ENCODE peak calls at places on chromosome 12, in six cellular contexts. One of them, this sample, is unnamed.
A peak's percentile ranks its signal among the peaks of the same experiment; 100 is the strongest.

GRCh38 chr12:45446013-45446412 is 230.1 kb downstream of the ANO6 start:
- DNase-seq in HepG2: no peak
- DNase-seq in fibroblast of lung: no peak
- DNase-seq in endothelial cell of umbilical vein: no peak
- DNase-seq in PC-9: no peak
- DNase-seq in PC-3: no peak
- DNase-seq in this sample: no peak

GRCh38 chr12:120234643-120235368 is 30.7 kb downstream of the PXN start:
- DNase-seq in HepG2: peak; percentile 85
- DNase-seq in fibroblast of lung: peak; percentile 98
- DNase-seq in endothelial cell of umbilical vein: peak; percentile 79
- DNase-seq in PC-9: peak; percentile 79
- DNase-seq in PC-3: peak; percentile 99
- DNase-seq in this sample: peak; percentile 80

GRCh38 chr12:74563927-74564326 is 26.3 kb downstream of the ATXN7L3B start:
- DNase-seq in HepG2: no peak
- DNase-seq in fibroblast of lung: no peak
- DNase-seq in endothelial cell of umbilical vein: no peak
- DNase-seq in PC-9: no peak
- DNase-seq in PC-3: no peak
- DNase-seq in this sample: no peak

GRCh38 chr12:104063712-104064030 is 660 bp upstream of the HCFC2 start:
- DNase-seq in HepG2: no peak
- DNase-seq in fibroblast of lung: no peak
- DNase-seq in endothelial cell of umbilical vein: no peak
- DNase-seq in PC-9: no peak
- DNase-seq in PC-3: no peak
- DNase-seq in this sample: no peak

GRCh38 chr12:104723895-104724294 is 234.2 kb downstream of the SLC41A2 start:
- DNase-seq in HepG2: no peak
- DNase-seq in fibroblast of lung: no peak
- DNase-seq in endothelial cell of umbilical vein: no peak
- DNase-seq in PC-9: no peak
- DNase-seq in PC-3: no peak
- DNase-seq in this sample: no peak

GRCh38 chr12:71888521-71888920 is 49.0 kb downstream of the TBC1D15 start:
- DNase-seq in HepG2: no peak
- DNase-seq in fibroblast of lung: no peak
- DNase-seq in endothelial cell of umbilical vein: no peak
- DNase-seq in PC-9: no peak
- DNase-seq in PC-3: no peak
- DNase-seq in this sample: no peak

GRCh38 chr12:105466901-105467598 is 136.6 kb downstream of the C12orf75 start:
- DNase-seq in HepG2: no peak
- DNase-seq in fibroblast of lung: no peak
- DNase-seq in endothelial cell of umbilical vein: peak; percentile 80
- DNase-seq in PC-9: no peak
- DNase-seq in PC-3: no peak
- DNase-seq in this sample: no peak

GRCh38 chr12:15732341-15733061 is 56.7 kb downstream of the EPS8 start:
- DNase-seq in HepG2: peak; percentile 58
- DNase-seq in fibroblast of lung: peak; percentile 82
- DNase-seq in endothelial cell of umbilical vein: no peak
- DNase-seq in PC-9: no peak
- DNase-seq in PC-3: no peak
- DNase-seq in this sample: no peak

GRCh38 chr12:47870175-47870781 is 34.5 kb downstream of the VDR start:
- DNase-seq in HepG2: peak; percentile 54
- DNase-seq in fibroblast of lung: no peak
- DNase-seq in endothelial cell of umbilical vein: no peak
- DNase-seq in PC-9: no peak
- DNase-seq in PC-3: peak; percentile 28
- DNase-seq in this sample: no peak

GRCh38 chr12:107584523-107584922 is 101.1 kb upstream of the PWP1 start:
- DNase-seq in HepG2: no peak
- DNase-seq in fibroblast of lung: no peak
- DNase-seq in endothelial cell of umbilical vein: no peak
- DNase-seq in PC-9: no peak
- DNase-seq in PC-3: no peak
- DNase-seq in this sample: no peak

GRCh38 chr12:77746108-77746507 is 84.6 kb upstream of the NAV3 start:
- DNase-seq in HepG2: no peak
- DNase-seq in fibroblast of lung: peak; percentile 59
- DNase-seq in endothelial cell of umbilical vein: peak; percentile 51
- DNase-seq in PC-9: no peak
- DNase-seq in PC-3: no peak
- DNase-seq in this sample: no peak

GRCh38 chr12:117900561-117900960 is 68.2 kb downstream of the KSR2 start:
- DNase-seq in HepG2: no peak
- DNase-seq in fibroblast of lung: peak; percentile 68
- DNase-seq in endothelial cell of umbilical vein: no peak
- DNase-seq in PC-9: no peak
- DNase-seq in PC-3: peak; percentile 96
- DNase-seq in this sample: peak; percentile 9

GRCh38 chr12:114680498-114681148 is 3.4 kb downstream of the TBX3 start:
- DNase-seq in HepG2: no peak
- DNase-seq in fibroblast of lung: no peak
- DNase-seq in endothelial cell of umbilical vein: no peak
- DNase-seq in PC-9: no peak
- DNase-seq in PC-3: peak; percentile 33
- DNase-seq in this sample: no peak
- TF ChIP-seq EZH2 in HepG2: no peak
- TF ChIP-seq EZH2 in fibroblast of lung: no peak
- TF ChIP-seq EZH2 in endothelial cell of umbilical vein: no peak
- TF ChIP-seq EZH2 in PC-9: no peak
- TF ChIP-seq EZH2 in PC-3: no peak
- TF ChIP-seq EZH2 in this sample: no peak

DNA sequence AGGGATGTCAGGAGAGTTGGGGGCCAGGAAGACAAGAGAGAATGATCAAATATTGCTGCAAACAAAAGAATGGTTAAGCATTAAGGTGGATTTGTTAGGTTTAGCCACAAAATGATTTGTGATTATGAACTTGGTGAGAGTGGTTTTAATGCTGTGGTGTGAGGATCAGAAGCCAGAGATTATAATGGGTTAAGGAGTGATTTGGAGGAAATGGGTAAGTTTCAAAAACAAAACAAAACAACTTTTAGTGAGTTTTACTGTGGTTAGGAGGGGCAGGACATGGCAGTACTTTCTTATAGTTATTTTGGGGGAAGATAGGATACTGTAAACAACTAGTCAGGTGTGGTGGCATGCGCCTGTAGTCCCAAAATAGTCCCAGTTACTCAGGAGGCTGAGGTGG is 24.0 kb downstream of the DIP2B start:
- DNase-seq in HepG2: no peak
- DNase-seq in fibroblast of lung: no peak
- DNase-seq in endothelial cell of umbilical vein: no peak
- DNase-seq in PC-9: no peak
- DNase-seq in PC-3: no peak
- DNase-seq in this sample: no peak
- H4K20me1 ChIP-seq in HepG2: no peaks in the 10 kb centered on the region
- H4K20me1 ChIP-seq in fibroblast of lung: no peaks in the 10 kb centered on the region
- H4K20me1 ChIP-seq in endothelial cell of umbilical vein: no peaks in the 10 kb centered on the region
- H4K20me1 ChIP-seq in PC-9: no peaks in the 10 kb centered on the region
- H4K20me1 ChIP-seq in PC-3: no peaks in the 10 kb centered on the region
- H4K20me1 ChIP-seq in this sample: no peaks in the 10 kb centered on the region

GRCh38 chr12:65324056-65324455 is 45.6 kb downstream of the MSRB3 start:
- DNase-seq in HepG2: no peak
- DNase-seq in fibroblast of lung: peak; percentile 37
- DNase-seq in endothelial cell of umbilical vein: no peak
- DNase-seq in PC-9: no peak
- DNase-seq in PC-3: no peak
- DNase-seq in this sample: no peak
- H2AFZ ChIP-seq in HepG2: no peak overlapping the region
- H2AFZ ChIP-seq in fibroblast of lung: no peak overlapping the region
- H2AFZ ChIP-seq in endothelial cell of umbilical vein: no peak overlapping the region
- H2AFZ ChIP-seq in PC-9: no peak overlapping the region
- H2AFZ ChIP-seq in PC-3: no peak overlapping the region
- H2AFZ ChIP-seq in this sample: no peak overlapping the region

GRCh38 chr12:2783936-2784600 is 10.7 kb upstream of the FKBP4 start:
- DNase-seq in HepG2: peak; percentile 23
- DNase-seq in fibroblast of lung: peak; percentile 33
- DNase-seq in endothelial cell of umbilical vein: peak; percentile 52
- DNase-seq in PC-9: peak; percentile 61
- DNase-seq in PC-3: peak; percentile 59
- DNase-seq in this sample: no peak
- TF ChIP-seq EZH2 in HepG2: no peak
- TF ChIP-seq EZH2 in fibroblast of lung: no peak
- TF ChIP-seq EZH2 in endothelial cell of umbilical vein: peak; percentile 20
- TF ChIP-seq EZH2 in PC-9: no peak
- TF ChIP-seq EZH2 in PC-3: no peak
- TF ChIP-seq EZH2 in this sample: no peak

GRCh38 chr12:50018968-50019367 is 6.3 kb downstream of the RACGAP1 start:
- DNase-seq in HepG2: no peak
- DNase-seq in fibroblast of lung: no peak
- DNase-seq in endothelial cell of umbilical vein: no peak
- DNase-seq in PC-9: no peak
- DNase-seq in PC-3: no peak
- DNase-seq in this sample: no peak

GRCh38 chr12:50019524-50019923 is 5.8 kb downstream of the RACGAP1 start:
- DNase-seq in HepG2: no peak
- DNase-seq in fibroblast of lung: no peak
- DNase-seq in endothelial cell of umbilical vein: no peak
- DNase-seq in PC-9: no peak
- DNase-seq in PC-3: no peak
- DNase-seq in this sample: no peak

GRCh38 chr12:50022903-50023302 is 2.4 kb downstream of the RACGAP1 start:
- DNase-seq in HepG2: no peak
- DNase-seq in fibroblast of lung: no peak
- DNase-seq in endothelial cell of umbilical vein: no peak
- DNase-seq in PC-9: no peak
- DNase-seq in PC-3: no peak
- DNase-seq in this sample: no peak

GRCh38 chr12:50024227-50024626 is 1.1 kb downstream of the RACGAP1 start:
- DNase-seq in HepG2: no peak
- DNase-seq in fibroblast of lung: no peak
- DNase-seq in endothelial cell of umbilical vein: no peak
- DNase-seq in PC-9: no peak
- DNase-seq in PC-3: no peak
- DNase-seq in this sample: no peak

GRCh38 chr12:50021071-50021470 is 4.2 kb downstream of the RACGAP1 start:
- DNase-seq in HepG2: no peak
- DNase-seq in fibroblast of lung: no peak
- DNase-seq in endothelial cell of umbilical vein: no peak
- DNase-seq in PC-9: no peak
- DNase-seq in PC-3: no peak
- DNase-seq in this sample: no peak
- H4K20me1 ChIP-seq in HepG2: no peaks in the 10 kb centered on the region
- H4K20me1 ChIP-seq in fibroblast of lung: no peaks in the 10 kb centered on the region
- H4K20me1 ChIP-seq in endothelial cell of umbilical vein: no peaks in the 10 kb centered on the region
- H4K20me1 ChIP-seq in PC-9: peaks cover 6% of the 10 kb centered on the region
- H4K20me1 ChIP-seq in PC-3: peaks cover 25% of the 10 kb centered on the region
- H4K20me1 ChIP-seq in this sample: no peaks in the 10 kb centered on the region